ENCODE peak calls at places on chromosomes 13 and 19, in five cellular contexts. G, R, H, Q and A are unnamed samples.

GRCh38 chr19:35714601-35715354 is 3.0 kb upstream of the KMT2B start:
- DNase-seq in G (no peak), R (no peak), H (no peak), Q (no peak), A (no peak)

GRCh38 chr13:45209229-45209628 is 8.4 kb upstream of the KCTD4 start:
- DNase-seq in G (no peak), R (no peak), H (no peak), Q (peak; percentile 44), A (no peak)

GRCh38 chr19:4277051-4277700 is 1.9 kb upstream of the SHD start:
- DNase-seq in G (no peak), R (no peak), H (no peak), Q (no peak), A (no peak)

GRCh38 chr19:55304279-55304978 is 20.6 kb downstream of the BRSK1 start:
- DNase-seq in G (peak; percentile 81), R (no peak), H (no peak), Q (no peak), A (no peak)

GRCh38 chr13:42354246-42355117 is 82.5 kb downstream of the AKAP11 start:
- DNase-seq in G (no peak), R (no peak), H (no peak), Q (peak; percentile 41), A (no peak)

GRCh38 chr13:60329221-60329983 is 67.6 kb upstream of the TDRD3 start:
- DNase-seq in G (peak; percentile 83), R (no peak), H (no peak), Q (peak; percentile 6), A (peak; percentile 10)

GRCh38 chr13:113009743-113010509 is 40.9 kb downstream of the MCF2L start:
- DNase-seq in G (no peak), R (no peak), H (no peak), Q (no peak), A (no peak)

GRCh38 chr13:46893820-46894533 is 2.9 kb downstream of the HTR2A start:
- DNase-seq in G (peak; percentile 35), R (peak; percentile 49), H (peak; percentile 68), Q (no peak), A (no peak)

GRCh38 chr13:70330697-70331361 is 222.6 kb upstream of the KLHL1 start:
- DNase-seq in G (no peak), R (no peak), H (no peak), Q (no peak), A (no peak)

GRCh38 chr19:17873661-17874422 is 2.1 kb downstream of the SLC5A5 start:
- DNase-seq in G (peak; percentile 77), R (peak; percentile 50), H (no peak), Q (no peak), A (no peak)

GRCh38 chr19:49145485-49146407 is 9.4 kb downstream of the HRC start:
- DNase-seq in G (no peak), R (peak; percentile 64), H (peak; percentile 69), Q (no peak), A (peak; percentile 42)

GRCh38 chr19:12788025-12788681 is 3.1 kb upstream of the JUNB start:
- DNase-seq in G (no peak), R (no peak), H (no peak), Q (no peak), A (no peak)

GRCh38 chr19:47512948-47513319 is 1.9 kb downstream of the NAPA start:
- DNase-seq in G (no peak), R (no peak), H (no peak), Q (no peak), A (no peak)

GRCh38 chr13:113208424-113209335 is at the start of gene PCID2:
- DNase-seq in G (peak; percentile 92), R (peak; percentile 90), H (peak; percentile 86), Q (peak; percentile 69), A (no peak)

GRCh38 chr13:99056381-99057014 is 78.6 kb upstream of the DOCK9 start:
- DNase-seq in G (no peak), R (no peak), H (no peak), Q (no peak), A (no peak)

GRCh38 chr19:39498262-39499081 is at the start of gene DLL3:
- DNase-seq in G (no peak), R (no peak), H (no peak), Q (no peak), A (peak; percentile 99)

GRCh38 chr19:41927810-41928192 is 448 bp downstream of the ERFL start:
- DNase-seq in G (no peak), R (no peak), H (no peak), Q (no peak), A (no peak)

GRCh38 chr19:1102407-1103106 is 1.2 kb upstream of the GPX4 start:
- DNase-seq in G (peak; percentile 87), R (peak; percentile 39), H (no peak), Q (peak; percentile 92), A (peak; percentile 92)